ENCODE peak calls at places on chromosomes 11 and 22, in ten cellular contexts. J is fibroblast of lung, L is psoas muscle, E is SK-N-SH, Z is cardiac fibroblast, K is prostate gland, I is upper lobe of right lung, U is endodermal cell, A is IMR-90, N is upper lobe of left lung. H is an unnamed sample.

GRCh38 chr11:47175746-47176327 is 842 bp downstream of the ARFGAP2 start:
- DNase-seq in J (no peak), L (no peak), E (no peak), Z (no peak), K (no peak), I (no peak), U (no peak), A (no peak), N (no peak), H (no peak)

GRCh38 chr11:114440121-114440860 is 1.0 kb downstream of the REXO2 start:
- DNase-seq in J (peak), L (no peak), E (peak), Z (peak), K (no peak), I (no peak), U (no peak), A (peak), N (no peak), H (no peak)

GRCh38 chr22:44664149-44664548 is 37.9 kb upstream of the PRR5 start:
- DNase-seq in J (peak), L (peak), E (peak), Z (peak), K (no peak), I (no peak), U (no peak), A (peak), N (no peak), H (no peak)

GRCh38 chr22:49889071-49889470 is 29.2 kb downstream of the ALG12 start:
- DNase-seq in J (no peak), L (no peak), E (no peak), Z (no peak), K (no peak), I (no peak), U (no peak), A (no peak), N (no peak), H (no peak)

GRCh38 chr22:46931881-46932280 is 169.4 kb downstream of the TBC1D22A start:
- DNase-seq in J (no peak), L (no peak), E (no peak), Z (no peak), K (no peak), I (no peak), U (no peak), A (peak), N (no peak), H (no peak)

GRCh38 chr11:121336279-121336947 is 43.8 kb downstream of the SC5D start:
- DNase-seq in J (no peak), L (no peak), E (no peak), Z (no peak), K (no peak), I (no peak), U (no peak), A (no peak), N (no peak), H (no peak)

GRCh38 chr11:87251560-87251959 is 213.8 kb downstream of the TMEM135 start:
- DNase-seq in J (no peak), L (no peak), E (no peak), Z (no peak), K (no peak), I (no peak), U (no peak), A (peak), N (no peak), H (peak)

GRCh38 chr11:6646631-6647281 is 8.9 kb downstream of the DCHS1 start:
- DNase-seq in J (peak), L (no peak), E (peak), Z (peak), K (no peak), I (no peak), U (peak), A (peak), N (peak), H (peak)

GRCh38 chr22:17164392-17165024 is 5.4 kb upstream of the HDHD5 start:
- DNase-seq in J (no peak), L (no peak), E (peak), Z (peak), K (no peak), I (no peak), U (peak), A (no peak), N (no peak), H (peak)

GRCh38 chr22:45584121-45584570 is 81.5 kb downstream of the FBLN1 start:
- DNase-seq in J (peak), L (no peak), E (no peak), Z (no peak), K (no peak), I (no peak), U (no peak), A (peak), N (no peak), H (peak)

GRCh38 chr22:29555065-29555644 is 1.6 kb upstream of the THOC5 start:
- DNase-seq in J (peak), L (no peak), E (no peak), Z (peak), K (no peak), I (no peak), U (no peak), A (peak), N (no peak), H (peak)

GRCh38 chr11:82398300-82398815 is 335.3 kb downstream of the FAM181B start:
- DNase-seq in J (no peak), L (no peak), E (no peak), Z (peak), K (no peak), I (no peak), U (no peak), A (no peak), N (no peak), H (peak)

GRCh38 chr11:94423467-94423866 is 22.2 kb upstream of the GPR83 start:
- DNase-seq in J (no peak), L (no peak), E (no peak), Z (no peak), K (no peak), I (no peak), U (no peak), A (no peak), N (peak), H (no peak)

GRCh38 chr11:119446871-119447663 is 24.1 kb upstream of the THY1 start:
- DNase-seq in J (no peak), L (no peak), E (no peak), Z (no peak), K (no peak), I (no peak), U (no peak), A (no peak), N (no peak), H (no peak)

GRCh38 chr11:78000193-78000592 is 5.7 kb upstream of the INTS4 start:
- DNase-seq in J (peak), L (no peak), E (peak), Z (peak), K (peak), I (no peak), U (peak), A (peak), N (no peak), H (peak)

GRCh38 chr11:33772300-33772699 is 2.0 kb downstream of the FBXO3 start:
- DNase-seq in J (no peak), L (no peak), E (no peak), Z (no peak), K (no peak), I (no peak), U (no peak), A (peak), N (no peak), H (peak)

GRCh38 chr11:92222701-92223100 is 1.9 kb upstream of the FAT3 start:
- DNase-seq in J (no peak), L (no peak), E (no peak), Z (no peak), K (no peak), I (no peak), U (peak), A (no peak), N (no peak), H (no peak)

DNA sequence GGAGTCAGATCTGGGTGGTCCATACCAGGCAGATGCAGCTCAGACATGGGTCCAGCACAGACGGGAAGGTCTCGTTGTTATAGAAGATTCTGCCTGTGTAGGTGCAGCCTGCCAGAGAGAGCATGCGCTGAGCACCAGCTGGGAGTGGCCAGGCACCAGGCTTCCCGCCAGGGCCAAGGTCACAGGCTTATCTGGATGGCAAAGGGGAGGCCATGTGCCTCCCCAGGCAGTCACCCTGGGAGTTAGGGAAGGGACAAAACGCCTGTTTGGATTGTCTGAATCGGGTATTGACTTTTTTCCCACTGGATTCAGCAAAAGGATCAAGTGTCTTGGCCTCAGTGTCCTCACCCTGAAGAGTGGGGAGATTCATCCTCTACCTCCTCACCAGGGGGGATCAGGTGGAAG is 26.5 kb downstream of the PGA5 start:
- DNase-seq in J (no peak), L (no peak), E (no peak), Z (no peak), K (no peak), I (no peak), U (no peak), A (no peak), N (peak), H (no peak)
- H3K4me3 ChIP-seq in J (no peak), L (no peak), E (no peak), Z (no peak), K (no peak), I (no peak), U (no peak), A (no peak), N (no peak), H (no peak)

DNA sequence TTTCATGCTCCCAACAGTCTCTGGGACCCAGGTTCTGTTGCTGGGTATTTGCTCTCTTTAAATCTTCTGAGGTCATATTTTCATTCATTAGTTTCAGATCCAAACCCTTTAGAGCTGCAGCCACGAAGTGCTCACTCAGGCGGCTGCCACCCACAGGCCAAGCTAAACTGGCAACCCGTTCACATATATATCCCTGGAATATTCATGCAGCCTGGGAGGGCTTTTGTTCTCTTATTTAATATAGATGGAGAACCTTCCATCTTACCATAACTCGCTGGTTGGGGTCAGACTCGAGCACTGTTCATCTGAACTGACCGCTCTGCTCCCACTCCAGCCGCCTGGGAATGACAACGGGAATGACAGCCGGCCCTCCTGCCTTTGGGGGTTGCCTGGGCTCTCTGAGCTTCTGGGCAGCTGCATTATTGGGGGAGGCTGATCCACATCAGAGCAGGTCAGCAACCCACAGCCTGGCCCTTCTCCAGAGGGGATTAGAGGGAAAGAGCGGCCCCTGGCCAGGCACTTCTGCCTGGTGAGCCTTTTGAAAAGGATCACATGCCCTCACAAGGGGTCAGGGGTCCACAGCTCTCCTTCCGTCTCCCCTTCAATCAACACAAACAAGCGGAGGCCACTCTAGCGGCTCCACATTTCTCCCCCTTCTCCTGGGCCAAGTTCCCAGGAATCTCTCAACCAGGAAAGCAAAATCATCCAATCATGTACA is 11.9 kb downstream of the TMEM184B start:
- DNase-seq in J (peak), L (no peak), E (no peak), Z (peak), K (no peak), I (no peak), U (no peak), A (peak), N (no peak), H (peak)
- TF ChIP-seq CTCF in J (peak), L (no peak), E (no peak), Z (no peak), K (no peak), I (peak), U (no peak), A (peak), N (no peak), H (peak)

DNA sequence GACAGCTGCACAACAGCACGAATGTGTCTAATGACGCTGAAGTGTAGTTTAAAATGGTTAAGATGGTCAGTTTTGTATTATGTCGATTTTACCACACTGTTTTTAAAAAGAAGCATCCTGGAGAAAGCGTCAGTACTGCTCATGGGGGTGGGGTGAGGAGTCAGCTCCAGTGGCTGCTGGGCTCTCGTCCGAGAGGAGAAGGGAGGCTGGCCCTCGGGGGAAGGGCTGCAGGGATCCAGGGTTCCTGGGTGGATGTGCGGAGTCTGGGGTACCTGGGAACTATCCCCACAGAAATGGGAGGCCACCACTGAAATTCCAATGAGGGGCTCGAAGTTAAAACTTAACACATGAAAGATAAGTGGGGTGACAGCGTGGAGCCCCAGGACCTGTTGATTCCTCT is 11.9 kb downstream of the C11orf21 start:
- DNase-seq in J (no peak), L (no peak), E (no peak), Z (no peak), K (no peak), I (no peak), U (peak), A (no peak), N (no peak), H (no peak)
- H3K4me3 ChIP-seq in J (no peak), L (no peak), E (no peak), Z (no peak), K (no peak), I (no peak), U (no peak), A (no peak), N (peak), H (no peak)

GRCh38 chr11:45082744-45083543 is 63.5 kb upstream of the PRDM11 start:
- DNase-seq in J (no peak), L (no peak), E (no peak), Z (no peak), K (no peak), I (no peak), U (no peak), A (no peak), N (peak), H (no peak)
- TF ChIP-seq CTCF in J (no peak), L (no peak), E (no peak), Z (no peak), K (no peak), I (no peak), U (no peak), A (no peak), N (no peak), H (no peak)